ENCODE peak calls at places on chromosomes 16 and 17, in seven cellular contexts. One of them, this sample, is unnamed. For H3K36me3 and H3K9me3, the result is how much of the 10 kb centered on the place peaks cover.

GRCh38 chr16:46629331-46629843 is 8.2 kb upstream of the SHCBP1 start:
- DNase-seq in neural progenitor cell: peak
- DNase-seq in breast epithelium: no peak
- DNase-seq in lower lobe of right lung: no peak
- DNase-seq in tibial nerve: no peak
- DNase-seq in upper lobe of left lung: no peak
- DNase-seq in gastrocnemius medialis: no peak
- DNase-seq in this sample: no peak

GRCh38 chr16:21990381-21990944 is 10.5 kb downstream of the PDZD9 start:
- DNase-seq in neural progenitor cell: no peak
- DNase-seq in breast epithelium: no peak
- DNase-seq in lower lobe of right lung: no peak
- DNase-seq in tibial nerve: no peak
- DNase-seq in upper lobe of left lung: no peak
- DNase-seq in gastrocnemius medialis: no peak
- DNase-seq in this sample: no peak

GRCh38 chr16:66918803-66919568 is at the start of gene CDH16:
- DNase-seq in neural progenitor cell: no peak
- DNase-seq in breast epithelium: no peak
- DNase-seq in lower lobe of right lung: no peak
- DNase-seq in tibial nerve: no peak
- DNase-seq in upper lobe of left lung: no peak
- DNase-seq in gastrocnemius medialis: no peak
- DNase-seq in this sample: no peak

GRCh38 chr17:7081341-7082062 is 1.5 kb upstream of the CLEC10A start:
- DNase-seq in neural progenitor cell: no peak
- DNase-seq in breast epithelium: no peak
- DNase-seq in lower lobe of right lung: peak
- DNase-seq in tibial nerve: no peak
- DNase-seq in upper lobe of left lung: no peak
- DNase-seq in gastrocnemius medialis: no peak
- DNase-seq in this sample: no peak

GRCh38 chr17:30332057-30332542 is 1.8 kb downstream of the TMIGD1 start:
- DNase-seq in neural progenitor cell: no peak
- DNase-seq in breast epithelium: no peak
- DNase-seq in lower lobe of right lung: no peak
- DNase-seq in tibial nerve: no peak
- DNase-seq in upper lobe of left lung: no peak
- DNase-seq in gastrocnemius medialis: no peak
- DNase-seq in this sample: peak

GRCh38 chr16:23015580-23015979 is 133.7 kb downstream of the USP31 start:
- DNase-seq in neural progenitor cell: no peak
- DNase-seq in breast epithelium: no peak
- DNase-seq in lower lobe of right lung: no peak
- DNase-seq in tibial nerve: no peak
- DNase-seq in upper lobe of left lung: no peak
- DNase-seq in gastrocnemius medialis: no peak
- DNase-seq in this sample: no peak

GRCh38 chr16:19884021-19884485 is 595 bp downstream of the GPRC5B start:
- DNase-seq in neural progenitor cell: peak
- DNase-seq in breast epithelium: no peak
- DNase-seq in lower lobe of right lung: peak
- DNase-seq in tibial nerve: no peak
- DNase-seq in upper lobe of left lung: peak
- DNase-seq in gastrocnemius medialis: no peak
- DNase-seq in this sample: no peak

GRCh38 chr17:45302649-45303173 is 14.1 kb downstream of the MAP3K14 start:
- DNase-seq in neural progenitor cell: no peak
- DNase-seq in breast epithelium: no peak
- DNase-seq in lower lobe of right lung: no peak
- DNase-seq in tibial nerve: no peak
- DNase-seq in upper lobe of left lung: no peak
- DNase-seq in gastrocnemius medialis: peak
- DNase-seq in this sample: no peak

GRCh38 chr17:1111599-1112443 is 68.0 kb downstream of the ABR start:
- DNase-seq in neural progenitor cell: no peak
- DNase-seq in breast epithelium: no peak
- DNase-seq in lower lobe of right lung: peak
- DNase-seq in tibial nerve: no peak
- DNase-seq in upper lobe of left lung: peak
- DNase-seq in gastrocnemius medialis: no peak
- DNase-seq in this sample: no peak

GRCh38 chr16:85187447-85187846 is 75.2 kb upstream of the CIBAR2 start:
- DNase-seq in neural progenitor cell: peak
- DNase-seq in breast epithelium: no peak
- DNase-seq in lower lobe of right lung: no peak
- DNase-seq in tibial nerve: no peak
- DNase-seq in upper lobe of left lung: no peak
- DNase-seq in gastrocnemius medialis: no peak
- DNase-seq in this sample: no peak

GRCh38 chr17:73342057-73342522 is 30.3 kb upstream of the CDC42EP4 start:
- DNase-seq in neural progenitor cell: peak
- DNase-seq in breast epithelium: peak
- DNase-seq in lower lobe of right lung: peak
- DNase-seq in tibial nerve: peak
- DNase-seq in upper lobe of left lung: no peak
- DNase-seq in gastrocnemius medialis: peak
- DNase-seq in this sample: no peak

GRCh38 chr17:46929413-46929812 is 6.5 kb downstream of the GOSR2 start:
- DNase-seq in neural progenitor cell: no peak
- DNase-seq in breast epithelium: no peak
- DNase-seq in lower lobe of right lung: no peak
- DNase-seq in tibial nerve: no peak
- DNase-seq in upper lobe of left lung: no peak
- DNase-seq in gastrocnemius medialis: no peak
- DNase-seq in this sample: no peak

GRCh38 chr17:5516060-5516792 is 29.9 kb downstream of the MIS12 start:
- DNase-seq in neural progenitor cell: no peak
- DNase-seq in breast epithelium: no peak
- DNase-seq in lower lobe of right lung: no peak
- DNase-seq in tibial nerve: no peak
- DNase-seq in upper lobe of left lung: no peak
- DNase-seq in gastrocnemius medialis: no peak
- DNase-seq in this sample: no peak

DNA sequence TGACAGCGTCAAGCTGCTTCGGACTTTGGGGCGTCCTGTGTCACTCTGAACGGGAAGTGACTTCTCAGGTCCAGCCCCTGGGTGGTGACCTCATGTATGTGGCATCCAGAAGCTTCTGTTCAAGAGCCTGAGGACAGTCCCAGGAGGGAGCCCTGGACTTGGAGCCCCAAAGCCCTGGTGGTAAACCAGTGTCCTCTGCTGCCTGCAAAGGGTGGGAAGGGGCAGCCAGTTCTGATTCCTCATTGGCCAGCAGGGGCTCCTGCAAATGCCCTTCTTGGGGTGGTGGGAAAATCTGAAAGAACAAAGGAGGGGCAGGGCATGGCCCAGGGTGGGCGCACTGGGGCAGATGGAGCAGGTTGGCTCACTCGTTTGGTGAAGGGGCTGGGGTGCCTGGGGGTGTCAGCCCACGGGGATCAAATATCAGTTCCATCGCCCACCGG is 1.6 kb downstream of the OSGIN1 start:
- DNase-seq in neural progenitor cell: no peak
- DNase-seq in breast epithelium: no peak
- DNase-seq in lower lobe of right lung: peak
- DNase-seq in tibial nerve: peak
- DNase-seq in upper lobe of left lung: no peak
- DNase-seq in gastrocnemius medialis: peak
- DNase-seq in this sample: no peak
- H3K4me3 ChIP-seq in neural progenitor cell: no peak
- H3K4me3 ChIP-seq in breast epithelium: no peak
- H3K4me3 ChIP-seq in lower lobe of right lung: no peak
- H3K4me3 ChIP-seq in tibial nerve: peak
- H3K4me3 ChIP-seq in upper lobe of left lung: no peak
- H3K4me3 ChIP-seq in gastrocnemius medialis: peak
- H3K4me3 ChIP-seq in this sample: no peak

GRCh38 chr16:55836158-55836611 is 3.3 kb upstream of the CES1 start:
- DNase-seq in neural progenitor cell: no peak
- DNase-seq in breast epithelium: no peak
- DNase-seq in lower lobe of right lung: no peak
- DNase-seq in tibial nerve: no peak
- DNase-seq in upper lobe of left lung: no peak
- DNase-seq in gastrocnemius medialis: no peak
- DNase-seq in this sample: no peak
- H3K36me3 ChIP-seq in neural progenitor cell: under half
- H3K36me3 ChIP-seq in breast epithelium: under half
- H3K36me3 ChIP-seq in lower lobe of right lung: under half
- H3K36me3 ChIP-seq in tibial nerve: under half
- H3K36me3 ChIP-seq in upper lobe of left lung: under half
- H3K36me3 ChIP-seq in gastrocnemius medialis: under half
- H3K36me3 ChIP-seq in this sample: under half

DNA sequence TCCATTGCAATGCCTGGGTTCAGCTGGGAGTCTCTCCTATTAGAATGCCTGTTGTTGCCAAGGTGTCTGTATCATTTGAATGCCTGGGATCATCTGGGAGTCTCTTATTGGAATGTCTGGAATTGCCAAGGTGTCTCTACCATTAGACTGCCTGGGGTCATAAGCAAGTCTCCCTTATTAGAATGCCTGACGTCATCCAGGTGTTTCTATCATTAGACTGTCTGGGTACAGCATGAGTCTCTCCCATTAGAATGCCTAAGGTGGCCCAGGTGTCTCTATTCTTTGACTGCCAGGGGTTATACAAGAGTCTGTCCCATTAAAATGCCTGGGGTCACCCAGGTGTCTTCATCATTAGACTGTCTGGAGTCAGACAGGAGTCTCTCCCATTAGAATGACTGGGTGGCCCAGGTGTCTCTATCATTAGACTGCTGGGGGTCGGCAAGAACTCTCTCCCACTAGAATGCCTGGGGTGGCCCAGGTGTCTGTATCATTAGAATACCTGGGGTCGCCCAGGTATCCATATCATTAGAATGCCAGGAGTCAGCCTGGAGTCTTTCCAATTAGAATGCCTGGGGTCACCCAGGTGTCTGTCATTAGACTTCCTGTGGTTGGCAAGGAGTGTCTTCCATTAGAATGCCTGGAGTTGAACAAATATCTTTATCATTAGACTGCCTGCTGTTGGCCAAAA is 2274.0 kb downstream of the TP53TG3F start:
- DNase-seq in neural progenitor cell: no peak
- DNase-seq in breast epithelium: no peak
- DNase-seq in lower lobe of right lung: no peak
- DNase-seq in tibial nerve: no peak
- DNase-seq in upper lobe of left lung: no peak
- DNase-seq in gastrocnemius medialis: no peak
- DNase-seq in this sample: no peak
- H3K9me3 ChIP-seq in neural progenitor cell: under half
- H3K9me3 ChIP-seq in breast epithelium: under half
- H3K9me3 ChIP-seq in lower lobe of right lung: under half
- H3K9me3 ChIP-seq in tibial nerve: under half
- H3K9me3 ChIP-seq in upper lobe of left lung: under half
- H3K9me3 ChIP-seq in gastrocnemius medialis: under half
- H3K9me3 ChIP-seq in this sample: under half

DNA sequence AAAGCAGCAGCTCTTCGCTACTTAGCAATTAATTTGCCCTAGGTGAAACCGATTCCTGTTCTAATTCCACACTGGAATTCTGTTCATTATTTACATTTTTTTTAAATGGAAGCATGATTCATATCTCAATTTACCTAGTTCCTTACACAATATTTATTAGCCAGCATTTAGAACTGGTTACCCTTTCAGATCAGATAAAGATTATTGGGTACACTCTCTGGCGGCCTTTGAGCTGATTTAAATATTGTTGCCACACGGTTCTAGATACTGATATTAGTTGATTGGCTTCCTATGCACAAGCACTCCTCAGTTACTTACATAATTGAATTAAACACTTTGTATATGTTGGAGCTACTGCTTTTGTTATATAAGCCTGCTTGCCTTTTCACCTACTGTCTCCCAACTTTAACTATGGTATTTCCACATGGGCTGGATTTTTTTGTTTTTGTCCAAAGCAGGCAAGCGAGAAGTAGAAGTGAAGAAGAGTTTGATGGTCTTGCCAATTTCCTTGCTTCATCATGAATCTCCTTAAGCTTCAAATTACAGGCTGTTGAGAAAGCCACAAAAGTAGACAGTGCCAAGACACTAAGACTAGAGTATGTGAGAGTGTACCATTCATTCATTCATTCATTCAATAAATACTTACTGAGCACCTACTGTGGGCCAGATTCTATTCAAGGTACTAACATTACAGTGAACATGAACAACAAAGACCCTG is 3.9 kb upstream of the ALDH3A2 start:
- DNase-seq in neural progenitor cell: no peak
- DNase-seq in breast epithelium: no peak
- DNase-seq in lower lobe of right lung: no peak
- DNase-seq in tibial nerve: no peak
- DNase-seq in upper lobe of left lung: no peak
- DNase-seq in gastrocnemius medialis: no peak
- DNase-seq in this sample: no peak
- H3K4me3 ChIP-seq in neural progenitor cell: no peak
- H3K4me3 ChIP-seq in breast epithelium: no peak
- H3K4me3 ChIP-seq in lower lobe of right lung: no peak
- H3K4me3 ChIP-seq in tibial nerve: no peak
- H3K4me3 ChIP-seq in upper lobe of left lung: no peak
- H3K4me3 ChIP-seq in gastrocnemius medialis: no peak
- H3K4me3 ChIP-seq in this sample: no peak

DNA sequence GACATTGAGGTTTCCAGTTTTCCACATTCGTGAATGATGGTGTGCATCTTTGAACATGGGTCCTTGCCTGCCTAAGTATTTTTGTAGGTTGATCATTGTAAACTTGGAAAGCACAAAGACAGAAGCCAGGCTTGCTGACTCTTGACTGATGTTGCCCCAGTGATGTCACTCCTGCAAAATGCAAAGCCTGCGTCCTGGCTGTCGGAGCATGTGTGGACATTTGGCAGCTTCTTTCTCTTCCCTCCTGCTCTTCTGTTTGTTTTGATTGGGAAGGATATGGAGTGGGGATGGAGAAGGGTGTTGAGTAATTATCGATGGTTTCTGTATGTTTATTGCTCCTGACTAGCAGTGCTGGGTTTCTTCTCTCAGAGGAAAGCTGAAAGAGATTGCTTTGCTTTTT is 3.2 kb downstream of the NDE1 start:
- DNase-seq in neural progenitor cell: no peak
- DNase-seq in breast epithelium: no peak
- DNase-seq in lower lobe of right lung: no peak
- DNase-seq in tibial nerve: no peak
- DNase-seq in upper lobe of left lung: no peak
- DNase-seq in gastrocnemius medialis: no peak
- DNase-seq in this sample: no peak
- H3K36me3 ChIP-seq in neural progenitor cell: under half
- H3K36me3 ChIP-seq in breast epithelium: under half
- H3K36me3 ChIP-seq in lower lobe of right lung: under half
- H3K36me3 ChIP-seq in tibial nerve: under half
- H3K36me3 ChIP-seq in upper lobe of left lung: under half
- H3K36me3 ChIP-seq in gastrocnemius medialis: under half
- H3K36me3 ChIP-seq in this sample: under half

DNA sequence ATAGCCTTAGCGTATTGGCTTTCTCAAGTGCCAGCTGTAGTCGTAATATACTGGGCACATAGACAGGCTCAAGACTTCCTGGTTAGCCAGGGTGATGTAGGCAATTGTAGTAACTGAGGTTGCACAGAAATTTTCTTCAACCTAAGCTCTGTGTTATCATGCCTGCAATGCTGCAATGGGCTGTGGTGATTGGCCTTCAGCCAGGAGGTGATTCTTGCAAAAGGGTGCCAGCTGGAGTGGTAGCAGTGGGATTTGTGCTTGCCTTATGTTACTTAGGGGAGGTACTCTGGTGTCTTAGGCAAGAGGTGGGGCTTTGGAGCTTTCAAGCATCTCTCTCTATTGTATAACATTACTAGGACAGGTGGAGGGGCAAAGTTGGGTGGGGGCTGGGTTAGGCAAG is 495.1 kb downstream of the CDH11 start:
- DNase-seq in neural progenitor cell: no peak
- DNase-seq in breast epithelium: no peak
- DNase-seq in lower lobe of right lung: no peak
- DNase-seq in tibial nerve: no peak
- DNase-seq in upper lobe of left lung: no peak
- DNase-seq in gastrocnemius medialis: no peak
- DNase-seq in this sample: no peak
- H3K9me3 ChIP-seq in neural progenitor cell: under half
- H3K9me3 ChIP-seq in breast epithelium: under half
- H3K9me3 ChIP-seq in lower lobe of right lung: under half
- H3K9me3 ChIP-seq in tibial nerve: under half
- H3K9me3 ChIP-seq in upper lobe of left lung: under half
- H3K9me3 ChIP-seq in gastrocnemius medialis: under half
- H3K9me3 ChIP-seq in this sample: under half